ENCODE peak calls at places on chromosomes 1 and 21, in six cellular contexts. Y, H, X, B, I and E are unnamed samples.

GRCh38 chr1:143694085-143694484 is 277.7 kb downstream of the FAM72C start:
- DNase-seq in X (no peak), B (no peak), Y (no peak), H (no peak), I (no peak), E (no peak)

GRCh38 chr1:182484531-182485257 is 34.7 kb downstream of the RGSL1 start:
- DNase-seq in I (no peak), H (peak; percentile 46), B (no peak), Y (no peak), X (peak; percentile 6), E (peak; percentile 81)

GRCh38 chr1:59738152-59738551 is 76.6 kb upstream of the HOOK1 start:
- DNase-seq in I (no peak), B (no peak), X (no peak), Y (no peak), H (no peak), E (no peak)

GRCh38 chr1:246139745-246140182 is 367.3 kb downstream of the SMYD3 start:
- DNase-seq in B (no peak), Y (no peak), X (no peak), I (no peak), H (no peak), E (no peak)

GRCh38 chr1:14259191-14259757 is 339.2 kb upstream of the KAZN start:
- DNase-seq in B (no peak), H (no peak), I (no peak), X (no peak), Y (no peak), E (no peak)

GRCh38 chr1:8481650-8482380 is 163.9 kb downstream of the SLC45A1 start:
- DNase-seq in H (no peak), X (no peak), B (no peak), Y (no peak), I (no peak), E (no peak)

GRCh38 chr1:9196129-9197040 is 38.2 kb upstream of the H6PD start:
- DNase-seq in H (peak; percentile 84), Y (peak; percentile 45), B (no peak), X (peak; percentile 81), I (peak; percentile 42), E (peak; percentile 78)

GRCh38 chr1:47574451-47575165 is 136.8 kb downstream of the FOXD2 start:
- DNase-seq in H (no peak), B (no peak), I (no peak), Y (no peak), X (no peak), E (no peak)

GRCh38 chr21:45638707-45639106 is 4.8 kb upstream of the PCBP3 start:
- DNase-seq in Y (no peak), X (no peak), I (no peak), H (no peak), B (no peak), E (no peak)

GRCh38 chr1:4931486-4931885 is 277.1 kb downstream of the AJAP1 start:
- DNase-seq in H (no peak), B (no peak), X (no peak), I (no peak), Y (no peak), E (no peak)

GRCh38 chr1:145990249-145991097 is 5.9 kb downstream of the TXNIP start:
- DNase-seq in I (no peak), X (no peak), H (peak; percentile 59), Y (no peak), B (no peak), E (no peak)

GRCh38 chr1:82625562-82625961 is 824.8 kb downstream of the ADGRL2 start:
- DNase-seq in H (no peak), Y (no peak), B (no peak), X (no peak), I (no peak), E (no peak)

GRCh38 chr1:2202843-2203601 is 8.4 kb upstream of the FAAP20 start:
- DNase-seq in I (no peak), Y (no peak), X (no peak), B (no peak), H (peak; percentile 32), E (no peak)

GRCh38 chr1:25624604-25625003 is 8.0 kb downstream of the MAN1C1 start:
- DNase-seq in X (no peak), Y (no peak), I (no peak), H (no peak), B (no peak), E (no peak)

GRCh38 chr1:8396912-8397406 is 79.0 kb downstream of the SLC45A1 start:
- DNase-seq in H (peak; percentile 28), B (no peak), I (no peak), X (peak; percentile 54), Y (no peak), E (no peak)

GRCh38 chr1:183079697-183080096 is 56.5 kb downstream of the LAMC1 start:
- DNase-seq in I (no peak), X (no peak), Y (no peak), B (no peak), H (no peak), E (no peak)

GRCh38 chr1:162236622-162237021 is 140.0 kb downstream of the SPATA46 start:
- DNase-seq in Y (no peak), B (no peak), H (no peak), X (no peak), I (no peak), E (no peak)

GRCh38 chr1:185478878-185479277 is 161.8 kb upstream of the IVNS1ABP start:
- DNase-seq in I (no peak), H (no peak), X (no peak), B (no peak), Y (no peak), E (no peak)